ENCODE peak calls at places on chromosomes 4 and X, in six cellular contexts. P is transverse colon, R is endothelial cell of umbilical vein, A is stomach, C is IMR-90, K is tibial nerve. H is an unnamed sample.

GRCh38 chr4:163003979-163004378 is 162.7 kb downstream of the NAF1 start:
- DNase-seq in C (no peak), K (no peak), A (no peak), P (no peak), R (no peak), H (no peak)

GRCh38 chrX:112636288-112636687 is 43.5 kb downstream of the LHFPL1 start:
- DNase-seq in A (no peak), C (peak), P (no peak), R (no peak), K (no peak), H (no peak)

GRCh38 chr4:155629183-155629825 is 37.3 kb upstream of the GUCY1A1 start:
- DNase-seq in P (no peak), K (no peak), R (peak), C (peak), A (no peak), H (no peak)

GRCh38 chr4:110087116-110087708 is 111.2 kb downstream of the ELOVL6 start:
- DNase-seq in R (peak), A (no peak), C (peak), P (no peak), K (no peak), H (no peak)

GRCh38 chrX:103254171-103254824 is 657 bp downstream of the TCEAL8 start:
- DNase-seq in P (peak), K (peak), C (peak), R (peak), A (peak), H (peak)

GRCh38 chr4:15162465-15163283 is 160.4 kb downstream of the CPEB2 start:
- DNase-seq in A (no peak), P (no peak), C (peak), R (peak), K (no peak), H (no peak)

GRCh38 chr4:91057871-91058270 is 930.7 kb downstream of the CCSER1 start:
- DNase-seq in R (no peak), K (no peak), A (no peak), P (no peak), C (no peak), H (no peak)

GRCh38 chr4:79141530-79141929 is 184.3 kb downstream of the NAA11 start:
- DNase-seq in C (peak), K (no peak), A (no peak), R (no peak), P (no peak), H (no peak)

GRCh38 chrX:133391116-133391515 is 24.2 kb downstream of the GPC4 start:
- DNase-seq in P (no peak), A (no peak), C (no peak), R (no peak), K (no peak), H (no peak)

GRCh38 chrX:154717824-154718223 is 33.1 kb downstream of the GAB3 start:
- DNase-seq in K (no peak), R (no peak), P (peak), A (no peak), C (peak), H (no peak)

GRCh38 chrX:152926279-152926678 is 28.4 kb downstream of the ZNF185 start:
- DNase-seq in K (peak), C (peak), P (peak), A (peak), R (peak), H (peak)

GRCh38 chrX:69493193-69493592 is 10.9 kb upstream of the NALF2 start:
- DNase-seq in A (peak), C (no peak), R (peak), P (peak), K (peak), H (peak)

GRCh38 chr4:85968945-85969830 is 390.7 kb downstream of the MAPK10 start:
- DNase-seq in K (no peak), R (peak), P (no peak), C (peak), A (no peak), H (no peak)

GRCh38 chr4:57425610-57426009 is 315.4 kb upstream of the IGFBP7 start:
- DNase-seq in C (no peak), P (no peak), K (no peak), R (no peak), A (no peak), H (no peak)

GRCh38 chr4:112099701-112100289 is 45.5 kb upstream of the FAM241A start:
- DNase-seq in R (peak), C (peak), A (no peak), P (no peak), K (no peak), H (no peak)

GRCh38 chrX:22541926-22542325 is 269.2 kb downstream of the CBLL2 start:
- DNase-seq in K (no peak), A (no peak), R (no peak), C (no peak), P (no peak), H (no peak)

GRCh38 chrX:155888139-155888538 is 7.0 kb downstream of the VAMP7 start:
- DNase-seq in A (no peak), C (peak), K (no peak), R (peak), P (no peak), H (no peak)

GRCh38 chr4:186472948-186473347 is 82.4 kb downstream of the MTNR1A start:
- DNase-seq in C (peak), P (no peak), R (no peak), A (no peak), K (no peak), H (no peak)

GRCh38 chr4:184263461-184263860 is 45.8 kb upstream of the ENPP6 start:
- DNase-seq in K (no peak), A (no peak), R (no peak), C (no peak), P (no peak), H (no peak)

GRCh38 chr4:94575652-94576051 is 123.9 kb downstream of the PDLIM5 start:
- DNase-seq in C (no peak), K (no peak), A (no peak), R (no peak), P (no peak), H (no peak)
- TF ChIP-seq CTCF in C (no peak), K (no peak), A (no peak), R (no peak), P (no peak), H (no peak)

GRCh38 chr4:159105761-159106243 is 2.9 kb downstream of the RAPGEF2 start:
- DNase-seq in K (peak), C (peak), A (no peak), P (no peak), R (peak), H (no peak)
- H3K27ac ChIP-seq in K (no peak), C (no peak), A (peak), P (no peak), R (peak), H (no peak)

DNA sequence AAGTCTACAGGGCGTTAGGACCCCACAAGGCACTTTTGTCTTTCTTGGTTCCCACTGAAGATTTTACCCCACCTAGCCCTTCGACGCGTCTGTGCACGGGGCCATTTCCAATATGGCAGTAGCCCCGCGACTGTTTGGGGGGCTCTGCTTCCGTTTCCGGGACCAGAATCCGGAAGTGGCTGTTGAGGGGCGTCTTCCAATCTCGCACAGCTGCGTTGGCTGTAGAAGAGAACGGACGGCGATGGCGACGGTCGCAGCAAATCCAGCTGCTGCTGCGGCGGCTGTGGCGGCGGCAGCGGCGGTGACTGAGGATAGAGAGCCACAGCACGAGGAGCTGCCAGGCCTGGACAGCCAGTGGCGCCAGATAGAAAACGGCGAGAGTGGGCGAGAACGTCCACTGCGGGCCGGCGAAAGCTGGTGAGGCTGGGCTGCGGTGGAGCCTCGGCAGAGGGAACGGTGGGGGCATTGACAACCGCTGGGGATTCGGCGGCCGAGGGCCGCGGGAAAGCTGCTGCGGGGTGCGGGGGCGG is at the start of gene USP11:
- DNase-seq in C (peak), A (peak), K (no peak), P (peak), R (no peak), H (peak)
- TF ChIP-seq POLR2A in C (peak), A (no peak), K (peak), P (peak), R (no peak), H (no peak)

GRCh38 chrX:11040405-11040804 is 70.7 kb upstream of the HCCS start:
- DNase-seq in K (no peak), A (no peak), P (no peak), R (no peak), C (no peak), H (no peak)
- TF ChIP-seq CTCF in K (no peak), A (no peak), P (no peak), R (no peak), C (no peak), H (no peak)

DNA sequence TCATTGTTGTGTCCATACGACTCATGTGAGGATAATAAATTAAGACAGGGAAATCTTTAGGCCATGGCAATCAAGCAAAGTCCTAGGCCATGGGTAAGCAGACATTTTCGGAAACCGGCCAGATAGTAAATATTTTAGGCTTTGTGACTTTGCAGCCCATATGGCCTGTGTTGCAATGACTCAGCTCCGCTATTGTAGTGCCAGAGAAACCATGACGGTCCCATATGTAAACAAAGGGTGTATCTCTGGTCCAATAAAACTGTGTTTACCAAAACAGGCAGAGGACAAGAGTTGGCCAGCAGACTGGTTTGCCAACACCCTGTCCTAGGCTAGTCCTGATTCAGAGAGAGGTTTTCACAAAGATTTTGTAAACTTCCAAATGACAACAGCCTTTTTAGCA is 5.0 kb downstream of the FAM114A1 start:
- DNase-seq in A (peak), R (no peak), C (peak), K (no peak), P (peak), H (no peak)
- H3K27ac ChIP-seq in A (peak), R (no peak), C (peak), K (peak), P (peak), H (peak)

GRCh38 chr4:174281182-174281737 is 2.2 kb downstream of the FBXO8 start:
- DNase-seq in P (no peak), K (no peak), R (no peak), C (no peak), A (no peak), H (no peak)

GRCh38 chr4:174284181-174284886 is 623 bp downstream of the CEP44 start:
- DNase-seq in K (no peak), R (peak), C (peak), A (no peak), P (peak), H (no peak)

GRCh38 chr4:174279433-174279832 is 4.0 kb downstream of the FBXO8 start:
- DNase-seq in K (no peak), C (no peak), A (no peak), R (no peak), P (no peak), H (no peak)

GRCh38 chr4:174283507-174284180 is at the start of the genes CEP44 and FBXO8:
- DNase-seq in K (peak), C (peak), P (peak), R (peak), A (peak), H (peak)

GRCh38 chr4:174282836-174283506 is 496 bp downstream of the FBXO8 start:
- DNase-seq in P (peak), K (peak), R (peak), A (peak), C (peak), H (peak)
- TF ChIP-seq POLR2A in P (peak), K (no peak), R (no peak), A (no peak), C (no peak), H (no peak)